ENCODE peak calls at places on chromosomes 12 and 14, in six cellular contexts. J, C, F, A, V and Z are unnamed samples.

GRCh38 chr14:21066882-21067502 is 3.1 kb upstream of the ARHGEF40 start:
- DNase-seq in J (no peak), C (no peak), F (no peak), A (no peak), V (no peak), Z (no peak)

GRCh38 chr14:98633380-98633779 is 638.6 kb downstream of the BCL11B start:
- DNase-seq in J (peak; percentile 8), C (peak; percentile 13), F (no peak), A (no peak), V (no peak), Z (no peak)

GRCh38 chr12:23084236-23084995 is 459.4 kb downstream of the ETNK1 start:
- DNase-seq in J (no peak), C (no peak), F (no peak), A (no peak), V (no peak), Z (no peak)

GRCh38 chr12:49098035-49098451 is 3.4 kb upstream of the DHH start:
- DNase-seq in J (peak; percentile 54), C (peak; percentile 59), F (no peak), A (peak; percentile 49), V (no peak), Z (no peak)

GRCh38 chr14:78188882-78189281 is 18.7 kb downstream of the NRXN3 start:
- DNase-seq in J (no peak), C (no peak), F (no peak), A (no peak), V (no peak), Z (no peak)

GRCh38 chr12:26135010-26135420 is 10.2 kb upstream of the BHLHE41 start:
- DNase-seq in J (peak; percentile 55), C (peak; percentile 74), F (no peak), A (peak; percentile 50), V (peak; percentile 55), Z (no peak)

GRCh38 chr12:115485967-115486366 is 791.5 kb downstream of the MED13L start:
- DNase-seq in J (no peak), C (no peak), F (no peak), A (no peak), V (no peak), Z (no peak)

GRCh38 chr12:108642269-108642870 is 8.7 kb upstream of the SELPLG start:
- DNase-seq in J (no peak), C (no peak), F (no peak), A (no peak), V (no peak), Z (no peak)

GRCh38 chr12:15701212-15701611 is 88.0 kb downstream of the EPS8 start:
- DNase-seq in J (no peak), C (no peak), F (no peak), A (no peak), V (no peak), Z (no peak)

GRCh38 chr12:107335802-107336570 is 242.6 kb upstream of the CRY1 start:
- DNase-seq in J (no peak), C (no peak), F (no peak), A (no peak), V (no peak), Z (no peak)

GRCh38 chr12:51631591-51631990 is 40.6 kb downstream of the SCN8A start:
- DNase-seq in J (no peak), C (no peak), F (no peak), A (no peak), V (no peak), Z (no peak)

GRCh38 chr12:53617700-53618099 is 8.5 kb downstream of the ATF7 start:
- DNase-seq in J (no peak), C (no peak), F (no peak), A (no peak), V (no peak), Z (no peak)

GRCh38 chr14:44657688-44658388 is 150.8 kb upstream of the FSCB start:
- DNase-seq in J (no peak), C (no peak), F (no peak), A (no peak), V (no peak), Z (no peak)

DNA sequence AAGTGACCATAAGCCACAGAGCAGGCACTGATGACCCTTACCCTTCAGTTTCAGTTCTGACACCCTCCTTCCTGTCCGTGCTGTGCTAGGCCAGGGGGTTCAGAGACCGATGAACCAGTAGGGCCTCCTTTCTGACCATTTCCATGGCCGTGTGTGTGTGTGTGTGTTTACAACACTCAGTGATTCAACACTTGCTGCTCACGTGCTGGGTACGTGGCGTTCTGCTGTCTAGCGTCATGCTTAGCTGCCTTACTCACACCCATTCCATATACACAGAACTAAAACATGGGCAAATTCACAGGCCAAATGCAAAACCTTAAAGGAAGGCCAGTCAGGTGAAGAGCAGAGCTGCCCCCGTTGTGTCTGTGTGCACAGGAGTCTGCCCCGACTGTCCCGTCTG is 67.5 kb downstream of the DNAH10 start:
- DNase-seq in J (no peak), C (no peak), F (no peak), A (no peak), V (no peak), Z (no peak)
- H3K27me3 ChIP-seq in J (no peaks in the 10 kb centered on the region), C (no peaks in the 10 kb centered on the region), F (no peaks in the 10 kb centered on the region), A (no peaks in the 10 kb centered on the region), V (no peaks in the 10 kb centered on the region), Z (no peaks in the 10 kb centered on the region)

GRCh38 chr12:119642986-119643385 is 24.9 kb upstream of the PRKAB1 start:
- DNase-seq in J (no peak), C (no peak), F (no peak), A (no peak), V (no peak), Z (no peak)
- TF ChIP-seq CTCF in J (no peak), C (no peak), F (peak; percentile 33), A (no peak), V (no peak), Z (peak; percentile 16)

GRCh38 chr12:48017496-48017895 is 13.2 kb upstream of the COL2A1 start:
- DNase-seq in J (no peak), C (no peak), F (no peak), A (no peak), V (no peak), Z (no peak)
- H3K27me3 ChIP-seq in J (peaks cover 8% of the 10 kb centered on the region), C (no peaks in the 10 kb centered on the region), F (peaks cover 1% of the 10 kb centered on the region), A (no peaks in the 10 kb centered on the region), V (no peaks in the 10 kb centered on the region), Z (peaks cover 33% of the 10 kb centered on the region)

GRCh38 chr12:96303656-96304055 is 96.6 kb downstream of the CDK17 start:
- DNase-seq in J (no peak), C (no peak), F (no peak), A (no peak), V (no peak), Z (no peak)
- TF ChIP-seq CTCF in J (no peak), C (no peak), F (no peak), A (no peak), V (no peak), Z (no peak)

DNA sequence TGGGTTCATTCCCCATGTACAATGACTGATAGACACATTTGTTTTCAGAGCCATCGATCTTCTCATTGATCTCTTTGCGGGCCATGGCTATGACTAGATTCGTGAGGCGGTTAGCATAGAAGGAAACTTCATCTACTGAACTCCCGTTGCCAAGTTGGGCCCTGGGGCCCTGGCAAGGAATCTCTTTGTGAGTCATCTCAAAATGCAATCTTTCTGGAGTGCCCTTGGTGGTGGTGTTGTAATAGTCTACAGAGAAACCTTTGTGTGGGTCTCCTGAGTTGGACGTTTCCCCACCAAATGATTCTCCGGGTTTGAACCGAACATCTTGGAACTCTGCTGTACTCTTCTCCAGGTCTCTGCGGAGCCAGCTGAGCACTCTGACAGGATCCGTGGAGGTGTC is 20.4 kb downstream of the AKAP3 start:
- DNase-seq in J (no peak), C (no peak), F (no peak), A (no peak), V (no peak), Z (no peak)
- H3K27me3 ChIP-seq in J (peaks cover 3% of the 10 kb centered on the region), C (no peaks in the 10 kb centered on the region), F (no peaks in the 10 kb centered on the region), A (no peaks in the 10 kb centered on the region), V (no peaks in the 10 kb centered on the region), Z (no peaks in the 10 kb centered on the region)

DNA sequence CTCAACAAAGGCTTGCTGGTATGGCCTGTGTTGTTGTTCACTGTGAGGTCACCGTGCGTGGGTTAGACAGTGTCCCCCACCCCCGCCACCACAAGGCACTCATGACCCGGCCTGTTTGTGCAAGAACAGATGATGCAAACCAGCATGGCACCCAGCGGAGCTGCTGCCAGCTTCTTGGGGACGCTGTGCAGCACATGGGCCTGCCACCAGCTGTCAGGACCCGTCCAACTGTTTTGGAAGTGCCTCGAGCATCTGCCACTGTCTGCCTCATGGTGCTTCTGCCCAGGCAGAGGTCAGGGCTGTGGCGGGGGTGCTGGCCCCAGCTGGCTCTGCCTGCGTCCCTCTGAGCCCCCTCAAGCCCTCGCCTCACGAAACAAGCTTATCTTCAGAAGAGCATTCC is 1.5 kb downstream of the ASB2 start:
- DNase-seq in J (no peak), C (no peak), F (no peak), A (no peak), V (no peak), Z (peak; percentile 50)
- TF ChIP-seq CTCF in J (no peak), C (no peak), F (no peak), A (no peak), V (no peak), Z (no peak)

DNA sequence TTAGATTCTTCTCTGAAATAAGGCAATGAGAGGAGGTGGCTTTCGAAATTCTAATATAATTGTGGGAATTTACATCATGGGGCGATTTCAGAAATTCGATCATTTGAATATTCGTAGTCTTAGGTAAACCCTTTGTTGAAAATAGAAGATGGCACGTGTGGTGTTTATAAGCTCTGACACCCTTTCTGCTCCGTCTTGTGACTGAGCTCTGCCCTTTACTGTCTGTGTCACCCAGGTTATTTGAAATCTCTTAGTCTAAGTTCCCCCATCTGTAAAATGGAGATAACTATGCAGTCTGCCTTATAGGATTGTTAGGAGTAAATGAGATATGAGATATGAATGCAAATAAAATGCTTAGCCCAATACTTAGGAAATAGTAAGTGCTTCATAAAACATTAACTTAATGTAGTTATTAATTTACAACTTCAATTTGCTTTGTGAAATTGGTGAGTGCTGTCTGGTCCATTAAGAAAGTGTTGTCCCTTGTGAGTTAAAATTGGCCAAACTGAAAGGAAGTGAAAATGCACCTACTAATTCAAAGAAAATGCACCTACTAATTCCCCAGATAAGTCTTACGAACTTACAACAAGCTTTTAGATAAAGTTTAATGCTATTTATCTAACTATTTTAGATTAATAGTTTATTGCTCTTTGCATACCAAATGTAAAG is 1.6 kb downstream of the BMAL2 start:
- DNase-seq in J (no peak), C (no peak), F (no peak), A (no peak), V (no peak), Z (no peak)
- H3K27me3 ChIP-seq in J (peaks cover 20% of the 10 kb centered on the region), C (no peaks in the 10 kb centered on the region), F (no peaks in the 10 kb centered on the region), A (no peaks in the 10 kb centered on the region), V (no peaks in the 10 kb centered on the region), Z (no peaks in the 10 kb centered on the region)

DNA sequence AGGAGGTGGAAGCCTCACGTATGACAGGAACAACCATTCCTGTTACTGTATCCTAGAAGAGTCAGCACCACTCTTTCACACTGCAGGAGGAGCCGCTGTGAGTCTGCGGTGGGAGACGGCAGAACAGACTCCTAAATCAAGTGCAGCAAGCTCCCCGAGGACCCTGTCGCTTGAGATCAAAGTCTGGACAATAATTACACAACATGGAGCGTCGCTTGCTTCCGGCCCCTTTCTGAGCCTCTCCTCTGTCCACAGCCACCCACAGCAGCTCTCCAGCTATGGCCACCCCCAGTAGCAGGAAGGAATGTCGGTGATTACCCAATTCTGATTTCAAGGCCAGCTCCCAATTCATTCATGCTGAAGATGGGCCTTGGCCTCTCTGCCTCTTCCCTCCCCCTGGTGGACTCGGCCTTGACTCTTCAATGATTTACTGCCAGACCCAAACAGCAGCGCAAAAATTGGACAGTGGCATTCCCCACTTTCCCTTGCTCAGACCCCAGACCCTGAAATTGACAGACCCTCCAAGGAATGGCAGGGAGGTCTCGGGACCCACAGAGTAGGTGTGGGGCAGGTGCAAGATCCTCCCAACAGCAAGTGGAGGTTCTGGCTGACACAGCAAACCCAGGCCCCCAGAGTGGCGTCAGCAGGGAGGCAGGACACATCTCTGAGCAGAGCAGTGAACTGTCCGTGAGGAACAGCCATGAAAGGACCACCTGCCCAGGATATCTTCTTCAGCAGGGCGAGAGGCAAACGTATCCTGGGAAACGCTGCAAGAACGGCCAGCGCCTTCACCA is 272.7 kb upstream of the DIO3 start:
- DNase-seq in J (no peak), C (peak; percentile 15), F (no peak), A (no peak), V (no peak), Z (no peak)
- TF ChIP-seq CTCF in J (no peak), C (no peak), F (no peak), A (no peak), V (no peak), Z (no peak)